ENCODE peak calls at places on chromosomes 13 and 19, in four cellular contexts. W is foreskin fibroblast, L is AG04450, C is HL-60. K is an unnamed sample.

GRCh38 chr19:56105090-56105701 is 15.9 kb downstream of the ZNF787 start:
- DNase-seq in C (no peak), W (peak; percentile 12), L (no peak), K (peak; percentile 74)

GRCh38 chr19:49837009-49837310 is 14.0 kb upstream of the PTOV1 start:
- DNase-seq in C (no peak), W (no peak), L (no peak), K (no peak)

GRCh38 chr13:40613192-40613818 is 53.1 kb downstream of the FOXO1 start:
- DNase-seq in C (no peak), W (no peak), L (no peak), K (no peak)

GRCh38 chr19:5677156-5677555 is 3.2 kb downstream of the MICOS13 start:
- DNase-seq in L (no peak), C (no peak), W (no peak), K (no peak)

GRCh38 chr19:23060016-23060415 is 56.8 kb upstream of the ZNF730 start:
- DNase-seq in W (no peak), L (no peak), C (no peak), K (no peak)

GRCh38 chr19:16814526-16815100 is 14.6 kb upstream of the SIN3B start:
- DNase-seq in W (no peak), L (no peak), C (no peak), K (peak; percentile 20)

GRCh38 chr13:81874681-81875661 is 1534.0 kb upstream of the SPRY2 start:
- DNase-seq in L (no peak), W (no peak), C (no peak), K (no peak)

GRCh38 chr19:17455711-17456123 is 5.0 kb downstream of the NXNL1 start:
- DNase-seq in W (no peak), L (no peak), C (no peak), K (no peak)

GRCh38 chr19:2475018-2475701 is 767 bp upstream of the GADD45B start:
- DNase-seq in W (peak; percentile 56), C (no peak), L (no peak), K (no peak)

GRCh38 chr19:39347332-39348227 is 5.4 kb downstream of the SAMD4B start:
- DNase-seq in L (no peak), C (no peak), W (no peak), K (no peak)

GRCh38 chr19:56142897-56143434 is 1.9 kb downstream of the ZNF444 start:
- DNase-seq in W (no peak), L (no peak), C (no peak), K (no peak)

GRCh38 chr13:104057851-104058250 is 991.6 kb upstream of the SLC10A2 start:
- DNase-seq in L (no peak), C (no peak), W (no peak), K (no peak)

GRCh38 chr19:53903055-53903680 is 5.9 kb upstream of the CACNG7 start:
- DNase-seq in C (no peak), W (no peak), L (no peak), K (no peak)

GRCh38 chr19:40147693-40148347 is 43.4 kb upstream of the MAP3K10 start:
- DNase-seq in C (no peak), W (peak; percentile 48), L (peak; percentile 38), K (no peak)

GRCh38 chr19:7751157-7751783 is 3.9 kb upstream of the CD209 start:
- DNase-seq in W (no peak), C (no peak), L (no peak), K (no peak)

GRCh38 chr13:113138792-113139551 is 16.4 kb downstream of the F10 start:
- DNase-seq in C (no peak), L (no peak), W (no peak), K (no peak)

GRCh38 chr13:26785845-26786630 is 25.5 kb upstream of the GPR12 start:
- DNase-seq in C (no peak), L (no peak), W (peak; percentile 2), K (no peak)

GRCh38 chr13:34513526-34513925 is 428.5 kb upstream of the NBEA start:
- DNase-seq in W (no peak), L (no peak), C (no peak), K (no peak)

GRCh38 chr19:31943305-31943704 is 402.1 kb upstream of the ZNF507 start:
- DNase-seq in L (no peak), W (no peak), C (no peak), K (no peak)

GRCh38 chr13:110134801-110135200 is 172.2 kb downstream of the COL4A1 start:
- DNase-seq in L (no peak), C (no peak), W (no peak), K (no peak)

GRCh38 chr19:35513975-35514809 is 743 bp upstream of the DMKN start:
- DNase-seq in W (peak; percentile 62), L (no peak), C (no peak), K (no peak)

GRCh38 chr19:16266586-16266942 is 58.1 kb upstream of the KLF2 start:
- DNase-seq in W (no peak), L (no peak), C (no peak), K (no peak)

GRCh38 chr19:1417145-1417544 is 9.8 kb downstream of the DAZAP1 start:
- DNase-seq in C (no peak), L (no peak), W (no peak), K (no peak)

GRCh38 chr13:99926014-99926731 is 45.4 kb downstream of the ZIC5 start:
- DNase-seq in C (no peak), W (peak; percentile 43), L (no peak), K (no peak)

GRCh38 chr19:15210323-15210774 is 9.6 kb upstream of the NOTCH3 start:
- DNase-seq in L (no peak), C (peak; percentile 89), W (peak; percentile 77), K (no peak)

GRCh38 chr13:28584873-28585317 is 74.0 kb upstream of the POMP start:
- DNase-seq in C (no peak), L (peak; percentile 13), W (peak; percentile 40), K (peak; percentile 52)

GRCh38 chr19:11373166-11373884 is 1.1 kb upstream of the SWSAP1 start:
- DNase-seq in L (no peak), C (no peak), W (no peak), K (no peak)

GRCh38 chr13:37453246-37453645 is 145.3 kb downstream of the POSTN start:
- DNase-seq in L (no peak), C (no peak), W (no peak), K (no peak)

GRCh38 chr13:51576754-51577153 is 7.5 kb upstream of the WDFY2 start:
- DNase-seq in C (no peak), L (no peak), W (no peak), K (no peak)

GRCh38 chr19:1360818-1361461 is 22.8 kb upstream of the NDUFS7 start:
- DNase-seq in C (peak; percentile 63), L (peak; percentile 58), W (peak; percentile 84), K (no peak)

GRCh38 chr13:113297370-113297871 is 382 bp downstream of the LAMP1 start:
- DNase-seq in C (no peak), L (no peak), W (no peak), K (no peak)

GRCh38 chr19:1026189-1027019 is at the start of gene CNN2:
- DNase-seq in L (no peak), W (peak; percentile 78), C (no peak), K (no peak)

GRCh38 chr19:21568816-21569496 is 63.6 kb downstream of the ZNF429 start:
- DNase-seq in L (no peak), C (no peak), W (peak; percentile 4), K (peak; percentile 56)

GRCh38 chr19:5397804-5398692 is 57.2 kb upstream of the ZNRF4 start:
- DNase-seq in W (peak; percentile 4), L (no peak), C (no peak), K (no peak)

GRCh38 chr13:35720290-35720689 is 243.8 kb upstream of the MAB21L1 start:
- DNase-seq in C (no peak), L (no peak), W (no peak), K (no peak)

GRCh38 chr13:35716186-35716585 is 239.7 kb upstream of the MAB21L1 start:
- DNase-seq in C (no peak), L (no peak), W (no peak), K (no peak)

GRCh38 chr13:35720690-35721554 is 244.4 kb upstream of the MAB21L1 start:
- DNase-seq in L (no peak), C (peak; percentile 15), W (no peak), K (no peak)

GRCh38 chr13:35716644-35717170 is 240.2 kb upstream of the MAB21L1 start:
- DNase-seq in C (no peak), L (no peak), W (no peak), K (no peak)

DNA sequence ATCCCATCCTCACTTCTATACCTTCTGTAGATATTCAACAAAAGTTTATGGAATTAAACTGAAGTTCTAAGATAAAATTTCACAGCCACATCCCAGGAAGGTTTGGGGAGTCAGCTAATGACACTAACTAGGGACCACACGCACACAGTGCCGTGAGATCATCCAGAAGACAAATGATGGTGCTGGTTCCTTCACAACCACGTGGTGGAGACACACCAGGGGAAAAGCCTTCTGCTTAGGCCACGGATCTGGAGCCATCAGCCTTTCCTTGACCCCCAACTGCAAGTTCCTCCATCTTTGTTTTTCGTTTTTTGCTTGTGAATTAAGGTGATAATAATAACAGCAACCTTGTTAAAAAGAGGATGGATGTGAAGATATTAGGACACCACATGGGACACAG is 241.6 kb upstream of the MAB21L1 start:
- DNase-seq in C (no peak), W (no peak), L (no peak), K (no peak)
- TF ChIP-seq CTCF in C (no peak), W (no peak), L (no peak), K (peak; percentile 27)

DNA sequence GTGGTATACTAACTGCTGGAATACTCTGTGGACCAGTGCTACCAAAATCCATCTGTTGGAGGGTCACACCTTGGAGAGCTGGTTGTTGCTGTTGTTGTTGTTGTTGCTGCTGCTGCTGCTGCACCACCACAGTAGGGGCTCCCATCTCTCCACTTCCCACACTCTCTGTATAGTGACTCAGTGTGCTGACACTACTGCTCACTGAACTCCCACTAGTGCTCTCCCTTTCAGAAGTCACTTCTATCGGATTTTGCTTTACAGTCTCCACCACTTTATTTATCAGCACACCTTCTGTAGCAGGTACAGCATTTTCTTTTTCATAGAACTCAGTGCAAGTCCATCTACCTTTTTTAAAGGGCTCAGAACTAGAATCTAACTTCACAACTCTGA is 1.7 kb downstream of the TSC22D1 start:
- DNase-seq in L (no peak), C (no peak), W (no peak), K (no peak)
- H3K4me3 ChIP-seq in L (peak overlapping the region; percentile 83), C (no peak overlapping the region), W (peak overlapping the region; percentile 78), K (peak overlapping the region; percentile 86)

GRCh38 chr13:59320021-59320420 is 843.7 kb downstream of the DIAPH3 start:
- DNase-seq in W (no peak), C (no peak), L (no peak), K (no peak)
- TF ChIP-seq CTCF in W (no peak), C (no peak), L (no peak), K (no peak)

GRCh38 chr19:57814505-57815246 is at the start of gene ZNF552:
- DNase-seq in L (peak; percentile 72), C (peak; percentile 91), W (peak; percentile 85), K (peak; percentile 67)

GRCh38 chr19:57815247-57816075 is 748 bp upstream of the ZNF552 start:
- DNase-seq in L (no peak), W (no peak), C (no peak), K (no peak)

GRCh38 chr19:57813919-57814504 is 701 bp downstream of the ZNF552 start:
- DNase-seq in L (no peak), W (no peak), C (no peak), K (no peak)

GRCh38 chr19:57816652-57817051 is 1.9 kb upstream of the ZNF552 start:
- DNase-seq in W (no peak), L (no peak), C (no peak), K (no peak)

DNA sequence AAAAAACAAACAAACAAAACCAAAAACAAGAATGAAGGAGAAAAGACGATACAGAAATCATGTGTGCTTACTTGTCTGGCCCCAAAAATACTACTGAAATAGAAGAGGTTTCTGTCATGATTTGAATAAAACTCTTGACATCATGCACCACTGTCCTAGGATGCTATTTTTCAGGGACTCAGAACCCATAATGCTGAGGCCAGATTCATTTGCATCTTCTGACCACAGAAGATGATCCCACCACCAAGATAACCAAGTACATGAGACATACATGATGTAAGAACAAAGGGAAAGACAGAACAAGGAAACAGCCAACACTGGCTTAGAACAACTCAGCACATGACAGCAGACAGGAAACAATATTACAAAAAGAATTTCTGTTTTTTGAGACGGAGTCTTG is 2.5 kb downstream of the ZNF552 start:
- DNase-seq in W (no peak), L (no peak), C (no peak), K (no peak)
- H3K4me3 ChIP-seq in W (no peak overlapping the region), L (no peak overlapping the region), C (no peak overlapping the region), K (no peak overlapping the region)

K was measured in epithelial cell of proximal tubule.